ENCODE peak calls at places on chromosomes 13 and 19, in five cellular contexts. One of them, this sample, is unnamed.

GRCh38 chr13:42652642-42653415 is 78.9 kb downstream of the TNFSF11 start:
- DNase-seq in MM.1S: no peak
- DNase-seq in fibroblast of lung: no peak
- DNase-seq in A549: no peak
- DNase-seq in neuronal stem cell: no peak
- DNase-seq in this sample: no peak

GRCh38 chr19:41774515-41774980 is 19.2 kb downstream of the CEACAM6 start:
- DNase-seq in neuronal stem cell: no peak
- DNase-seq in MM.1S: peak
- DNase-seq in A549: peak
- DNase-seq in fibroblast of lung: no peak
- DNase-seq in this sample: no peak

GRCh38 chr13:28716511-28716910 is 2.3 kb downstream of the SLC46A3 start:
- DNase-seq in A549: no peak
- DNase-seq in neuronal stem cell: no peak
- DNase-seq in MM.1S: no peak
- DNase-seq in fibroblast of lung: peak
- DNase-seq in this sample: no peak

GRCh38 chr19:35921012-35921411 is 12.9 kb upstream of the TYROBP start:
- DNase-seq in A549: no peak
- DNase-seq in neuronal stem cell: no peak
- DNase-seq in fibroblast of lung: no peak
- DNase-seq in MM.1S: no peak
- DNase-seq in this sample: no peak

GRCh38 chr13:39016087-39016486 is 21.8 kb downstream of the PROSER1 start:
- DNase-seq in MM.1S: no peak
- DNase-seq in neuronal stem cell: no peak
- DNase-seq in fibroblast of lung: no peak
- DNase-seq in A549: no peak
- DNase-seq in this sample: no peak

GRCh38 chr13:97430296-97430695 is 3.7 kb upstream of the RAP2A start:
- DNase-seq in A549: no peak
- DNase-seq in neuronal stem cell: no peak
- DNase-seq in fibroblast of lung: no peak
- DNase-seq in MM.1S: no peak
- DNase-seq in this sample: no peak

GRCh38 chr19:58499021-58499927 is 12.5 kb downstream of the SLC27A5 start:
- DNase-seq in neuronal stem cell: peak
- DNase-seq in A549: peak
- DNase-seq in MM.1S: peak
- DNase-seq in fibroblast of lung: peak
- DNase-seq in this sample: peak

GRCh38 chr13:85562282-85562681 is 236.9 kb downstream of the SLITRK6 start:
- DNase-seq in neuronal stem cell: no peak
- DNase-seq in MM.1S: no peak
- DNase-seq in A549: no peak
- DNase-seq in fibroblast of lung: no peak
- DNase-seq in this sample: no peak

GRCh38 chr19:5113101-5113557 is 144.2 kb downstream of the KDM4B start:
- DNase-seq in fibroblast of lung: peak
- DNase-seq in A549: no peak
- DNase-seq in neuronal stem cell: no peak
- DNase-seq in MM.1S: no peak
- DNase-seq in this sample: no peak

GRCh38 chr13:102569488-102569887 is 27.3 kb upstream of the TPP2 start:
- DNase-seq in A549: no peak
- DNase-seq in fibroblast of lung: peak
- DNase-seq in neuronal stem cell: no peak
- DNase-seq in MM.1S: no peak
- DNase-seq in this sample: no peak

GRCh38 chr13:46529509-46529908 is 23.5 kb upstream of the LRCH1 start:
- DNase-seq in neuronal stem cell: no peak
- DNase-seq in A549: no peak
- DNase-seq in fibroblast of lung: no peak
- DNase-seq in MM.1S: no peak
- DNase-seq in this sample: no peak

GRCh38 chr13:46523972-46524737 is 28.8 kb upstream of the LRCH1 start:
- DNase-seq in A549: no peak
- DNase-seq in fibroblast of lung: peak
- DNase-seq in neuronal stem cell: no peak
- DNase-seq in MM.1S: no peak
- DNase-seq in this sample: no peak

GRCh38 chr13:46530084-46530935 is 22.7 kb upstream of the LRCH1 start:
- DNase-seq in neuronal stem cell: no peak
- DNase-seq in fibroblast of lung: peak
- DNase-seq in MM.1S: no peak
- DNase-seq in A549: no peak
- DNase-seq in this sample: no peak

GRCh38 chr13:46527237-46527636 is 25.7 kb upstream of the LRCH1 start:
- DNase-seq in A549: no peak
- DNase-seq in fibroblast of lung: no peak
- DNase-seq in neuronal stem cell: no peak
- DNase-seq in MM.1S: no peak
- DNase-seq in this sample: no peak

GRCh38 chr13:46526763-46527162 is 26.2 kb upstream of the LRCH1 start:
- DNase-seq in fibroblast of lung: no peak
- DNase-seq in A549: no peak
- DNase-seq in neuronal stem cell: no peak
- DNase-seq in MM.1S: no peak
- DNase-seq in this sample: no peak
- H3K4me3 ChIP-seq in fibroblast of lung: no peak
- H3K4me3 ChIP-seq in A549: no peak
- H3K4me3 ChIP-seq in neuronal stem cell: no peak
- H3K4me3 ChIP-seq in MM.1S: no peak
- H3K4me3 ChIP-seq in this sample: no peak

GRCh38 chr19:15758379-15758778 is 20.6 kb downstream of the OR10H3 start:
- DNase-seq in MM.1S: no peak
- DNase-seq in neuronal stem cell: no peak
- DNase-seq in fibroblast of lung: no peak
- DNase-seq in A549: no peak
- DNase-seq in this sample: no peak

GRCh38 chr19:15759962-15760565 is 22.3 kb downstream of the OR10H3 start:
- DNase-seq in neuronal stem cell: no peak
- DNase-seq in fibroblast of lung: no peak
- DNase-seq in MM.1S: no peak
- DNase-seq in A549: no peak
- DNase-seq in this sample: no peak
- H3K4me2 ChIP-seq in neuronal stem cell: no peak
- H3K4me2 ChIP-seq in fibroblast of lung: no peak
- H3K4me2 ChIP-seq in MM.1S: no peak
- H3K4me2 ChIP-seq in A549: no peak
- H3K4me2 ChIP-seq in this sample: no peak

GRCh38 chr13:73973156-73973555 is 161.0 kb downstream of the KLF12 start:
- DNase-seq in fibroblast of lung: no peak
- DNase-seq in neuronal stem cell: no peak
- DNase-seq in A549: no peak
- DNase-seq in MM.1S: no peak
- DNase-seq in this sample: no peak
- H3K4me3 ChIP-seq in fibroblast of lung: no peak
- H3K4me3 ChIP-seq in neuronal stem cell: no peak
- H3K4me3 ChIP-seq in A549: no peak
- H3K4me3 ChIP-seq in MM.1S: no peak
- H3K4me3 ChIP-seq in this sample: no peak

DNA sequence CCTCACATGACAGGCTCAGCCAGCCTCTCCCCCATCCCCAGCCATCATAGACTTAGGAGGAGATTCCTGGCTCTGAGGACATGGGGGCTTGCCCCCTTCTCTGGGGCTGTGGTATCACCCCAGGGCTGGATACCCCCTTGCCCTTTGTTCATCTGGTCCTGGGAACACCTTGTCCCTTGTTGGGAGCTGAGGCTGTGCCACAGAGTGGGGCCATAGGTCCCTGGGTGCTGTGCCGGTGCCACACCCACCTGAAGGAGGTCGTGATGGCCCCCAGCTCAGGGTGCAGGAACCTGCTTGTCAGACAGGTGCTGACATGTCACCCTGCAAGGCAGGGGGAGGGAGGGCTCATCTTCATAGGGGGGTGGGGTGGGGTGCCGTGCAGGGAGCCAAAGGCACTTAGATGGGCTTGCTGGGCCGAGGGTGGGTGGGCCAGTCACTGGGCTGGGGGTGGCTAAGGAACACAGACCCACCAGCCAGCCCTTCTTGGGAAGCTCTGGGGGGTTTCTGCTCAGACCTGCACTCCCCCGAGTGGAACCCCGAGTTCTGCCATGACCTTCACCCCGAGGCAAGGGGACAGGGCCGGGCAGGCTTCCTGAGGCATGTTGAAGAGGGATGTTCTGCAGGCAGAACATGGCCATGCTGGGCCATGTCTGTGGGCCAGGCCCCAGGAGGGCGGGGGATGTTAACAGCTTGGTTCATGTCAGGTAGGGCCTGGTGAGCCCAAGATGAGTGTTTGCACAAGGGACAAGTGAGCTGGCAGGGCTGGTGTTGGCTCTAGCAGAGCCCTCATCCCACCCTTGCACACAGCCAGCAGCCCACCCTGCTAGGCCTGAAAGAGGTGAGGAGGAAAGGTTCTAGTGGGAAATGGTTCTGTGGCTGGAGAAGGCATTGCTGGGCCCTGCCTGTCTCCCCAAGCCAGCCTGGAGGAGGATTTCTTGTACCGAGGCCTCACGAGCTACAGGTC is 28.0 kb downstream of the TSSK6 start:
- DNase-seq in neuronal stem cell: no peak
- DNase-seq in A549: no peak
- DNase-seq in fibroblast of lung: no peak
- DNase-seq in MM.1S: no peak
- DNase-seq in this sample: no peak
- H3K4me2 ChIP-seq in neuronal stem cell: no peak
- H3K4me2 ChIP-seq in A549: no peak
- H3K4me2 ChIP-seq in fibroblast of lung: no peak
- H3K4me2 ChIP-seq in MM.1S: no peak
- H3K4me2 ChIP-seq in this sample: no peak

GRCh38 chr19:4059931-4060620 is 6.6 kb downstream of the ZBTB7A start:
- DNase-seq in A549: no peak
- DNase-seq in neuronal stem cell: no peak
- DNase-seq in fibroblast of lung: no peak
- DNase-seq in MM.1S: no peak
- DNase-seq in this sample: no peak
- H3K4me3 ChIP-seq in A549: no peak
- H3K4me3 ChIP-seq in neuronal stem cell: no peak
- H3K4me3 ChIP-seq in fibroblast of lung: no peak
- H3K4me3 ChIP-seq in MM.1S: no peak
- H3K4me3 ChIP-seq in this sample: no peak

DNA sequence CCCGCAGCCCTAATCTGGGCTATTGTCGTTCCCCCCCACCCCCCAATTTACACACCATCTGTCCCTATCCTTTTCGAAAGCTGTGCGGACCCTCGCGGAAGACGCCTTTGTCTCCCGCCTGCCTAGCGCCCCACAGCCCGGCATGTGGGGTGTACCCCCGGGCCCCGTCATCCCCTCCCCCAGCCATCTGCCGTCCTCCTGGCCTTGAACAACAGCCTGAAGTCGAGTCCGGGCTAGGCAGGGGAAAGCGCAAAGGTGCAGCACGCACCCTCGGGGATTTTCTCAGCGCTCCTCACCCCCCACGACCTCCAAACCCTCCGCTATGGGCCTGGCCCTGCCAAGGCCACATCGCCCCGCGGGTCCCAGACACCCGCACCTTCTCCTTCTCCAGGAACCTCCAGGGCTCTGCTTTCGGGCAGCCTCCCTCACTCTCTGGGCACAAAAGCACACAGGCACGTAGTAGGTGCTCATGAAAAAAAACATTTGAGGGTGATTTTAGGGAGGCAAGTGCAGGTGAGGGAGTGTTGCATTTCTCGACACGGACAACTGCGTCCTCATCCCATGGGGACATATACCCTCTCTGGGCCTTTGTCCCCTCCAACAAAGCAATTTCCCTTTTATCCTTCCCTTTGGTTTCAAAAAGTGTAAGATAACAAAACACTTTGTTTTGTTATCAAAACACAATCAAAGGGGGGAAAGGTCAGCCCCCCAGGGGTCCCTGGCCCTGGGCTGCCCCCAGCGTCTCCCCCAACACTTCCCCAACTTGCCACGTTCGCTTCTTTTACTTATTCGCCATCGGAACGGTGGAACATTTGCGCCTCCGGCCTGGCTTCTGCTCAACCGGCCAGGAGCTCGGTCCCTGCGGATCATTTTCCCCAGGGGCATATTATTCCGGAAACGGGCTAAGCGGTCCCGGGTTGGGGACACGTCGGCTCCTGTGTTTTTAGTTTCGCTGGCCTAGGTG is 16.4 kb downstream of the CCDC124 start:
- DNase-seq in A549: no peak
- DNase-seq in MM.1S: no peak
- DNase-seq in neuronal stem cell: no peak
- DNase-seq in fibroblast of lung: no peak
- DNase-seq in this sample: peak
- H3K4me2 ChIP-seq in A549: peak
- H3K4me2 ChIP-seq in MM.1S: peak
- H3K4me2 ChIP-seq in neuronal stem cell: peak
- H3K4me2 ChIP-seq in fibroblast of lung: peak
- H3K4me2 ChIP-seq in this sample: peak

DNA sequence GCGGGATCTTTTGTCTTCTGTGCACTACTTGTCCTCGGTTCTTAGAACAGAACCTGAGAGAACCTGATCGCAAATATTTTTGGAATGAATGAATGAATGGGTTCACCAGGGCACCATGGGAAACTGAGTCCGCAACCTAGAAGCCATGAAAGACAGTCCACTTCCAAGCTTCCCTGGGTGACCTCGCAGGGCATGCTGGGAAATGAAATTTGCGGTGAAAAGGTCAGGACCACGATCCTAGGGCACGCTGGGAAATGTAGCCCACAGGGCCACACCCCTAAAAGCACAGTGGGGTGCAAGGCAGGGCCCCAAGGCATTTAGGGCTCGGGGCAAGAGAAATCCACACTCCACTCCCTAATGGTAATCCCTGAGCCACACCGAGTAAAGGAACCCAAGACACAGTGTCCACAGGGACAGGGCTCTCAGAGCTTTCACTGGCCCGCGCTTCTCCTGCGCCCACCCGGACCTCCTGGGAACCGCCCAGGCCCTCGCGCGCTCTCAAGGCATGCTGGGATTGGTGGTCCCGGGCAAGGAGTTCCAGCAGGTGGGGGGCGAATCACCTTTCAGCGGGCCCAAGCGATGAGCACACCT is 1.1 kb upstream of the PPP1R12C start:
- DNase-seq in fibroblast of lung: peak
- DNase-seq in A549: no peak
- DNase-seq in MM.1S: no peak
- DNase-seq in neuronal stem cell: peak
- DNase-seq in this sample: peak
- H3K4me3 ChIP-seq in fibroblast of lung: peak
- H3K4me3 ChIP-seq in A549: peak
- H3K4me3 ChIP-seq in MM.1S: peak
- H3K4me3 ChIP-seq in neuronal stem cell: peak
- H3K4me3 ChIP-seq in this sample: peak

DNA sequence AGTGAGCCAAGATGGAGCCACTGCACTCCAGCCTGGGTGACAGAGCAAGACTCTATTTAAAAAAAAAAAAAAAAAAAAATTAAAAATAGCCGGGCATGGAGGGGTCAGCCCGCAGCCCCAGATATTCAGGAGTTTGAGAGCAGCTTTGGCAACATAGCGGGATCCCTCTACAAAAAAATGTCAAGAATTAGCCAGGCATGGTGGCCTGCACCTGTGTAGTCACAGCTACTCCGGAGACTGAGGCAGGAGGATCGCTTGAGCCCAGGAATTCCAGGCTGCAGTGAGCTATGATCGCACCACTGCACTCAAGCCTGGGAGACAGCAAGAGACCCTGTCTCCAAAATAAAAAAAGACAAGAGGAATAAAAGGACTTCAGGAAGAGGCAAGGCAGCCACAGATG is 716 bp downstream of the AP1M2 start:
- DNase-seq in A549: no peak
- DNase-seq in fibroblast of lung: no peak
- DNase-seq in MM.1S: no peak
- DNase-seq in neuronal stem cell: no peak
- DNase-seq in this sample: no peak
- H3K4me2 ChIP-seq in A549: no peak
- H3K4me2 ChIP-seq in fibroblast of lung: no peak
- H3K4me2 ChIP-seq in MM.1S: no peak
- H3K4me2 ChIP-seq in neuronal stem cell: no peak
- H3K4me2 ChIP-seq in this sample: peak

This sample was measured in neural progenitor cell.